ENCODE peak calls at places on chromosomes 1 and 21, in six cellular contexts. O, I, C, B, L and H are unnamed samples.

GRCh38 chr1:56310945-56311344 is 268.4 kb downstream of the PLPP3 start:
- DNase-seq in O (no peak), I (no peak), C (no peak), B (no peak), L (no peak), H (no peak)

GRCh38 chr1:6734579-6735397 is 33.2 kb upstream of the DNAJC11 start:
- DNase-seq in O (no peak), I (no peak), C (no peak), B (no peak), L (no peak), H (no peak)

GRCh38 chr1:202708456-202709275 is 1.6 kb downstream of the SYT2 start:
- DNase-seq in O (no peak), I (no peak), C (no peak), B (no peak), L (no peak), H (peak; percentile 66)

GRCh38 chr21:41605178-41605933 is 97.4 kb upstream of the TMPRSS2 start:
- DNase-seq in O (no peak), I (no peak), C (no peak), B (no peak), L (no peak), H (no peak)

GRCh38 chr1:45767035-45767434 is 16.6 kb upstream of the IPP start:
- DNase-seq in O (peak; percentile 21), I (no peak), C (no peak), B (no peak), L (no peak), H (no peak)

GRCh38 chr1:14369526-14370213 is 228.8 kb upstream of the KAZN start:
- DNase-seq in O (no peak), I (no peak), C (no peak), B (no peak), L (no peak), H (no peak)

GRCh38 chr1:114462963-114463362 is 48.0 kb downstream of the TRIM33 start:
- DNase-seq in O (no peak), I (no peak), C (no peak), B (no peak), L (no peak), H (no peak)

GRCh38 chr1:201265771-201266170 is 17.5 kb upstream of the PKP1 start:
- DNase-seq in O (no peak), I (no peak), C (no peak), B (no peak), L (no peak), H (no peak)

GRCh38 chr1:171300401-171300800 is 13.6 kb upstream of the FMO4 start:
- DNase-seq in O (no peak), I (no peak), C (no peak), B (no peak), L (no peak), H (no peak)

GRCh38 chr1:183097438-183098051 is 74.3 kb downstream of the LAMC1 start:
- DNase-seq in O (peak; percentile 27), I (no peak), C (no peak), B (no peak), L (no peak), H (no peak)

GRCh38 chr1:59393211-59394180 is 96.6 kb downstream of the FGGY start:
- DNase-seq in O (peak; percentile 38), I (peak; percentile 80), C (no peak), B (no peak), L (no peak), H (peak; percentile 88)

GRCh38 chr1:157842939-157843338 is 1.3 kb upstream of the CD5L start:
- DNase-seq in O (no peak), I (no peak), C (no peak), B (no peak), L (no peak), H (no peak)

GRCh38 chr21:35942211-35943144 is 117.8 kb downstream of the SETD4 start:
- DNase-seq in O (no peak), I (no peak), C (no peak), B (no peak), L (no peak), H (no peak)

GRCh38 chr1:245679796-245680195 is 525.0 kb downstream of the KIF26B start:
- DNase-seq in O (no peak), I (no peak), C (no peak), B (no peak), L (no peak), H (no peak)

GRCh38 chr1:180923024-180923841 is 10.5 kb downstream of the KIAA1614 start:
- DNase-seq in O (no peak), I (peak; percentile 40), C (no peak), B (no peak), L (no peak), H (peak; percentile 33)

GRCh38 chr1:215005656-215006335 is 76.7 kb upstream of the KCNK2 start:
- DNase-seq in O (no peak), I (no peak), C (no peak), B (no peak), L (no peak), H (no peak)

GRCh38 chr1:107640207-107640606 is 324.8 kb downstream of the VAV3 start:
- DNase-seq in O (no peak), I (no peak), C (no peak), B (no peak), L (no peak), H (no peak)

GRCh38 chr21:43575466-43575841 is 83.8 kb downstream of the HSF2BP start:
- DNase-seq in O (no peak), I (no peak), C (no peak), B (no peak), L (no peak), H (no peak)

GRCh38 chr1:96362623-96363022 is 359.0 kb upstream of the PTBP2 start:
- DNase-seq in O (peak; percentile 68), I (no peak), C (no peak), B (no peak), L (no peak), H (no peak)

GRCh38 chr1:228163004-228163753 is 2.4 kb upstream of the IBA57 start:
- DNase-seq in O (no peak), I (peak; percentile 89), C (no peak), B (no peak), L (no peak), H (no peak)

GRCh38 chr1:178536844-178537371 is 24.0 kb downstream of the TEX35 start:
- DNase-seq in O (peak; percentile 93), I (no peak), C (no peak), B (no peak), L (no peak), H (no peak)

GRCh38 chr1:43853161-43853921 is 80.3 kb upstream of the ARTN start:
- DNase-seq in O (peak; percentile 48), I (no peak), C (no peak), B (no peak), L (no peak), H (no peak)

GRCh38 chr21:38323721-38324591 is 67.2 kb downstream of the KCNJ15 start:
- DNase-seq in O (no peak), I (no peak), C (no peak), B (no peak), L (no peak), H (no peak)

GRCh38 chr1:68332041-68332440 is 99.7 kb upstream of the WLS start:
- DNase-seq in O (no peak), I (no peak), C (no peak), B (no peak), L (no peak), H (no peak)

GRCh38 chr1:84272401-84272800 is 29.1 kb upstream of the SAMD13 start:
- DNase-seq in O (no peak), I (no peak), C (no peak), B (no peak), L (no peak), H (no peak)

GRCh38 chr1:56872597-56872996 is 18.0 kb downstream of the C8A start:
- DNase-seq in O (no peak), I (no peak), C (no peak), B (no peak), L (no peak), H (no peak)

GRCh38 chr21:33848252-33848953 is 67.2 kb downstream of the ATP5PO start:
- DNase-seq in O (no peak), I (peak; percentile 91), C (no peak), B (no peak), L (no peak), H (no peak)

GRCh38 chr1:22506130-22506692 is 54.6 kb downstream of the ZBTB40 start:
- DNase-seq in O (no peak), I (no peak), C (no peak), B (no peak), L (no peak), H (peak; percentile 61)